ENCODE peak calls at places on chromosomes 13 and 19, in four cellular contexts. T, D, B and R are unnamed samples.

GRCh38 chr13:112704634-112705145 is 14.9 kb downstream of the ATP11A start:
- DNase-seq in T (no peak), D (peak), B (no peak), R (no peak)

GRCh38 chr13:57629821-57630235 is 1.7 kb upstream of the PCDH17 start:
- DNase-seq in T (peak), D (peak), B (peak), R (no peak)

GRCh38 chr13:29362849-29363604 is 232.5 kb downstream of the SLC7A1 start:
- DNase-seq in T (peak), D (peak), B (peak), R (peak)

GRCh38 chr13:94988654-94989053 is 276.3 kb upstream of the SOX21 start:
- DNase-seq in T (no peak), D (no peak), B (no peak), R (peak)

GRCh38 chr19:6476155-6476895 is 5.3 kb downstream of the DENND1C start:
- DNase-seq in T (peak), D (peak), B (peak), R (peak)

GRCh38 chr13:97142452-97142851 is 79.7 kb upstream of the MBNL2 start:
- DNase-seq in T (no peak), D (peak), B (peak), R (peak)

GRCh38 chr19:2476451-2477140 is 669 bp downstream of the GADD45B start:
- DNase-seq in T (peak), D (peak), B (peak), R (no peak)

GRCh38 chr19:18460313-18460712 is 22.4 kb upstream of the ISYNA1 start:
- DNase-seq in T (no peak), D (no peak), B (no peak), R (no peak)

GRCh38 chr13:28339419-28339818 is 155.5 kb downstream of the FLT1 start:
- DNase-seq in T (no peak), D (no peak), B (no peak), R (no peak)

GRCh38 chr13:49303533-49304252 is 56.0 kb downstream of the CDADC1 start:
- DNase-seq in T (no peak), D (no peak), B (no peak), R (peak)

GRCh38 chr19:4550479-4551050 is 8.9 kb downstream of the SEMA6B start:
- DNase-seq in T (no peak), D (no peak), B (no peak), R (no peak)

GRCh38 chr13:77000475-77000874 is 8.6 kb downstream of the CLN5 start:
- DNase-seq in T (no peak), D (no peak), B (no peak), R (no peak)

DNA sequence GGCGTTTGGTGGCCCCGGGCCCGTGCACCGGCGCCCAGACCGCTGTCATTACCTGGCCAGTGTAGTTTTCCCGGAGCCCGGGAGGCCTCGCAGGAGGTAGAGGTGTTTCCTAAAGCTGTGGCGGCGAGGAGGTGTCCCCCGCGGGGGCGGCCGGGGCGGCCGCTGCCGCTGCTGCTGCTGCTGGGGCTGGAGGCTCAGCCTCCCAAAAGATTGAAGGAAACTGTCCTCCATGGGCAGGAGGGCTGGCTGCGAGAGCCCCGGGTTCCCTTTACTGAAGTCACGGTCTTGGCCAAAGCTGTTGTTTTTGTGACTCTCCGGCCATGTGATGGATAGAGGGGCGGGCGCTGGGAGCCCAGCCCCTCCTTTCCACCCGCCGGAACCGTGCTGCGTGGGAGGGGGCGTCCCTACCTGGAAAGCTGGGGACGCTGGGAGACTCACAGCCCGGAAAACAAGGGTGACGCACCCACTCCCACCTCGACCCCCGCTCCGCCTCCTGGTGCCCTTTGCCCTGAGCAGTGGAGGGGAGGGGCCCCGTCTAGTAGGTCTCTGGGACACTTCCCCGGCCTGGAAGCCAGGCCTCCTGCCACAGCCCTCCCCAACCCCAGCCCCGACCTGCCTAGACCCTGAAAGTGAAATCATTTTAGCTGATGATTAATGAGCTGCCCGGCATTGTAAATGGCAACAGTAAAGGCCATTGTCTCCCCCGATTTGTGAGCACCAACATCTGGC is at the start of gene N4BP2L1:
- DNase-seq in T (peak), D (peak), B (no peak), R (peak)
- TF ChIP-seq FOXJ3 in T (no peak), D (no peak), B (no peak), R (peak)

DNA sequence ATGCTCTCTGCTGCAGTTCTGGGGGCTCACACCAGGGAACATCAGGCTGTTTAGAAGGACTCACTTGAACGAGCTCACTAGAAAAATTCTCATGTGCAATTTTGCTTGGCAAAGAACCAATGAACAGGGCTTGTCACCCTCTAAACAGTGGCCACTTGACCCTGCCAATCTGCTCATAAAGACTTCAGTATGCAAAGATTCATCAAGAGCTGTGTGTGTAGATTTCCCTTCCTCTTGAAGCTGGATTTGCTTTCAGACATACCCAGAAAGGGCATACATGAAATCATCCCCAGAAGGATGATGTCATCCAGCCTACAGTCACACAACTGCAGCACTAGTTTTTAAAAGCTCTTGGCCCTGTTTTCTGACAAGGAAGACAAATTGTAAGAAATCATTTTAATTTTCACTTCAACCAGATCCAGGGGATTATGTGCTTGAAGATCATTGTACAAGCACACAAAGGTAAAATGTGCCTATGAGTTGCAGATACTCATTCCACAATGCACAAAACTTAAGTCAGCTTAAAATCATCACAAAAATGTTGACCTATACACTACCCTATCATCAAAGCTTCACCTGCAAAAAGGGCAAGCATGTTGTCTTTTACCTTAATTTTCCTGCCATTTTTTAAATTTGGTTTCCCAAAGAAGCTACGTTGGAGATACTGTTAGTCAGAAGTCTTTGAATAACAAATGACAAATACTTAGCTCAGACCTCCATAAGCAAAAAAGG is 5.2 kb upstream of the STK24 start:
- DNase-seq in T (no peak), D (no peak), B (no peak), R (no peak)
- TF ChIP-seq FOXJ3 in T (no peak), D (no peak), B (no peak), R (no peak)

DNA sequence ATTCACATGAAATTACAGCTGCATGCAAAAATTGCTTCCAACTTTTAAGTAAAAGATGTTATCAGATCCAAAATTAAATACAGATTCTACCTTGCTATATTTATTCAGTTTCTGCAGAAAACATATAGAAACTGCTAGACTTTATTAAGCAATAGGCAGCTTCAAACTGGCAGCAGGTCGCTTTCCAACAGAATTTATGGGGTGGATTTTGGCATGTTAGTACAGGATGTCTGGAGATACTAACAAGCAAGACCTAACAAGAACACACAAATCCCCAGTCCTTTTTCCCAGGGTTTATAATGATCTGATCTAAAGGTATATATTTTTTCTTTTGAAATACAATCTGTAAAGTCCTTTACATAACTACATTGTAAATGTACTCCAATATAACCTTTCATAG is 27.5 kb downstream of the TBC1D4 start:
- DNase-seq in T (no peak), D (no peak), B (no peak), R (no peak)
- TF ChIP-seq FOXJ3 in T (no peak), D (no peak), B (no peak), R (no peak)

DNA sequence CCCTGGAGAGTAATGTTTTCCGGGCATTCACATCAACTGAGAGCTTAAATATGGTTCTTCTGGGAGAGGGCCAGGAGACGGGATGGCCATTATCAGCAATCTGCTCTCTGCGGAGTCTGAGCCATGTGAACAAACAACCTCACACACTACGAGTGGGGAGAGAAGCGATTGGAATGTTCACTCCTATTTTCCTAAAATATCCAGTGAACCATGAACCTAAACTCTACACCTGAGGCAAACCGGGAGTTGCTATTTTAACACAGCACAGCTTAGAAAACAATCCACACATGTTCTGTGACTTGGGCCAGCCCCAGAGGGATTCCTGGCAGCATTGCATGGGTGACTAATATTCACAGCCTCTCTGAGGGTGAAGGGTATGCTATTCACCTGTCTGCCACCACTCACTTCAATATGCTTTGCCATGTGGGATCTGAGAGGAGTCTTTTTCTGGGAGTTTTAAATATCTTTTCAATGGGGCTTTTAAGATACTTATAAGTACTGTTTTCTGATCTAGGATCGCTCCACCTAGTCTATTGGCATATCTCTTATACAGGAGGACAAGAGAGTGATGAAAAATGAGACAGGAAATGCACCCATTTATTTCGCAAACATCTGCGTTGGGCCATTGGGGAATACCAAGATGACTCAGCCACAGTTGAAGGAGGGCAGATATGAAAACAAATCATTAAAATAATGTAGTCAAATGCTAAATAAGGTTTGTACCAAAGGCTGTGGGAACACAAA is 72.6 kb upstream of the SERP2 start:
- DNase-seq in T (no peak), D (no peak), B (no peak), R (no peak)
- TF ChIP-seq FOXJ3 in T (no peak), D (no peak), B (no peak), R (no peak)

GRCh38 chr13:41658057-41658642 is 200.8 kb downstream of the RGCC start:
- DNase-seq in T (no peak), D (no peak), B (no peak), R (no peak)
- TF ChIP-seq FOXJ3 in T (no peak), D (no peak), B (no peak), R (no peak)